ENCODE peak calls at places on chromosomes 12 and 14, in four cellular contexts. J, T, S and H are unnamed samples.

GRCh38 chr12:111429760-111430417 is 24.2 kb downstream of the SH2B3 start:
- DNase-seq in S (no peak), T (peak; percentile 61), J (peak; percentile 72), H (no peak)

GRCh38 chr14:94366146-94366887 is 22.1 kb downstream of the SERPINA1 start:
- DNase-seq in T (no peak), S (no peak), J (peak; percentile 34), H (peak; percentile 46)

GRCh38 chr12:76144253-76144564 is 59.7 kb upstream of the NAP1L1 start:
- DNase-seq in T (peak; percentile 76), J (no peak), S (no peak), H (no peak)

GRCh38 chr12:132986885-132987225 is 688 bp downstream of the ZNF26 start:
- DNase-seq in J (no peak), T (no peak), S (no peak), H (no peak)

GRCh38 chr14:80798878-80799277 is 142.7 kb downstream of the CEP128 start:
- DNase-seq in J (no peak), S (no peak), T (no peak), H (no peak)

GRCh38 chr12:115213538-115213961 is 529.6 kb upstream of the TBX3 start:
- DNase-seq in S (no peak), J (no peak), T (no peak), H (no peak)

GRCh38 chr14:44763356-44763755 is 198.4 kb downstream of the KLHL28 start:
- DNase-seq in T (no peak), S (no peak), J (no peak), H (no peak)

GRCh38 chr14:73237219-73237785 is at the start of gene PAPLN:
- DNase-seq in S (peak; percentile 51), T (no peak), J (no peak), H (peak; percentile 80)

GRCh38 chr12:53208877-53209463 is 1.9 kb upstream of the ITGB7 start:
- DNase-seq in T (no peak), S (no peak), J (no peak), H (no peak)

GRCh38 chr12:77808534-77808933 is 22.2 kb upstream of the NAV3 start:
- DNase-seq in J (no peak), S (no peak), T (no peak), H (peak; percentile 35)

GRCh38 chr12:120536064-120536791 is 2.1 kb downstream of the RNF10 start:
- DNase-seq in S (no peak), T (peak; percentile 39), J (no peak), H (peak; percentile 17)

GRCh38 chr14:64937176-64937820 is 5.2 kb downstream of the GPX2 start:
- DNase-seq in T (no peak), J (no peak), S (peak; percentile 35), H (no peak)

GRCh38 chr14:20434701-20435453 is 1.1 kb downstream of the KLHL33 start:
- DNase-seq in T (peak; percentile 54), S (peak; percentile 73), J (no peak), H (peak; percentile 80)

GRCh38 chr14:89141862-89142261 is 275.2 kb downstream of the FOXN3 start:
- DNase-seq in J (no peak), T (no peak), S (no peak), H (no peak)

GRCh38 chr12:53383258-53383657 is 3.3 kb downstream of the SP1 start:
- DNase-seq in T (no peak), J (no peak), S (no peak), H (no peak)

GRCh38 chr12:104136577-104136976 is 1.4 kb downstream of the NFYB start:
- DNase-seq in T (peak; percentile 35), S (no peak), J (no peak), H (no peak)

GRCh38 chr12:120119395-120119973 is 2.9 kb upstream of the RAB35 start:
- DNase-seq in S (no peak), J (no peak), T (no peak), H (no peak)

GRCh38 chr12:47990351-47991105 is 13.7 kb downstream of the COL2A1 start:
- DNase-seq in T (no peak), J (peak; percentile 8), S (no peak), H (peak; percentile 40)

GRCh38 chr12:193282-193681 is 20.7 kb downstream of the SLC6A12 start:
- DNase-seq in S (no peak), T (no peak), J (no peak), H (no peak)

GRCh38 chr14:63692309-63693020 is 35.4 kb downstream of the SGPP1 start:
- DNase-seq in S (no peak), J (no peak), T (no peak), H (no peak)

GRCh38 chr12:119990382-119990874 is 1.4 kb downstream of the BICDL1 start:
- DNase-seq in S (no peak), J (no peak), T (no peak), H (no peak)

GRCh38 chr12:51976376-51977160 is 25.1 kb downstream of the ACVR1B start:
- DNase-seq in S (no peak), T (peak; percentile 65), J (peak; percentile 73), H (no peak)

GRCh38 chr12:91704446-91704845 is 441.2 kb downstream of the BTG1 start:
- DNase-seq in S (no peak), J (no peak), T (peak; percentile 67), H (no peak)

GRCh38 chr12:120841525-120841924 is 62.6 kb downstream of the SPPL3 start:
- DNase-seq in J (no peak), T (peak; percentile 33), S (no peak), H (no peak)

GRCh38 chr12:109881752-109882151 is 1.4 kb upstream of the GLTP start:
- DNase-seq in J (no peak), T (no peak), S (no peak), H (no peak)

GRCh38 chr12:109879332-109880048 is 851 bp downstream of the GLTP start:
- DNase-seq in J (no peak), T (peak; percentile 33), S (no peak), H (no peak)

GRCh38 chr12:109878749-109879148 is 1.6 kb downstream of the GLTP start:
- DNase-seq in T (no peak), J (no peak), S (no peak), H (no peak)

GRCh38 chr12:109880938-109881337 is 597 bp upstream of the GLTP start:
- DNase-seq in J (no peak), S (no peak), T (peak; percentile 14), H (no peak)

GRCh38 chr12:109880049-109880931 is at the start of gene GLTP:
- DNase-seq in T (peak; percentile 80), S (peak; percentile 70), J (peak; percentile 84), H (peak; percentile 89)
- TF ChIP-seq POLR2A in T (peak; percentile 77), S (peak; percentile 33), J (no peak), H (no peak)

GRCh38 chr12:113152835-113153814 is 3.6 kb downstream of the CFAP73 start:
- DNase-seq in S (no peak), T (peak; percentile 63), J (no peak), H (no peak)
- H3K27ac ChIP-seq in S (no peak overlapping the region), T (no peak overlapping the region), J (peak overlapping the region; percentile 21), H (no peak overlapping the region)

DNA sequence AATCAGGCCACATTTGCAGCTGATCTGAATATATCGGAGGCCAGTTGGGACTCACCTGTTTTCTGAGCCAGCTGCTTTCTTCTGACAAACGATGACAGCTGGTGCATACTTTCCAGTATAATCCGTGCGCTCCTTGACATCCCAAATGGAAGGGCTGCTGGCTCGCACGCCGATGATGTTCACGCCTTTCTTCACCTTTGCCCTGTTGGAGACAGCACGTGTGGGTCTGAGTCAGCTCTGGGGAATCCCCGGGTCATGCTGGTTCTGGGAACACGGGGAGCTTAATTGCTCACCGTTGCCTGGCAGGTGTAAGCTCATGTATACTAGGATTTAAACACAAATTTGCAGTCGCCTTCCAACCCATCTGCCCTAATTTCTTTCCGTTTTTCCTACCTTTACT is 372.8 kb downstream of the TMEM132D start:
- DNase-seq in S (no peak), T (no peak), J (no peak), H (no peak)
- TF ChIP-seq POLR2A in S (no peak), T (no peak), J (no peak), H (no peak)

GRCh38 chr12:110246690-110247339 is 34.2 kb upstream of the ATP2A2 start:
- DNase-seq in J (no peak), S (no peak), T (no peak), H (no peak)

GRCh38 chr12:110244372-110244771 is 36.7 kb upstream of the ATP2A2 start:
- DNase-seq in S (no peak), T (no peak), J (no peak), H (no peak)

GRCh38 chr12:110243227-110243626 is 37.8 kb upstream of the ATP2A2 start:
- DNase-seq in T (no peak), J (no peak), S (no peak), H (no peak)

GRCh38 chr12:110245278-110245868 is 35.7 kb upstream of the ATP2A2 start:
- DNase-seq in J (no peak), T (peak; percentile 20), S (no peak), H (no peak)

DNA sequence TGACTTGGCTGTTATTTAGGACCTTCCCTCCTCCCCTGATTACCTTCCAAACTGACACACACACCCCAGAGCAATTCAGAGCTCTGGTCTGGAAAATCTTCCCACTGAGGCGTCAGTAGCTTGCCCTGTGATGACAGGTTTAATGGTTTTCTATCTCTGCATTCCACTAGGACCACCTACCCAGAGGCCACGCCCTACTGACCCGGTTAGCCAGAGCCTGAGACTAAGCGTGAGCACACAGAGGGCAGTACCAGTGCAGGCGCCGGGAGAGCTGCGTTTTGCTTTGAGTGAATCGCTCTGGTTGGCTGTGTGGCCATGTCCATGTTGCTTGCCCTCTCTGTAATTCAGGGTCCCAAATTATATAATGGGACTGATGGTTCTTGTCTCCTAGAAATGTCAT is 36.2 kb upstream of the ATP2A2 start:
- DNase-seq in T (no peak), S (no peak), J (no peak), H (no peak)
- H3K27ac ChIP-seq in T (no peak overlapping the region), S (no peak overlapping the region), J (no peak overlapping the region), H (no peak overlapping the region)

DNA sequence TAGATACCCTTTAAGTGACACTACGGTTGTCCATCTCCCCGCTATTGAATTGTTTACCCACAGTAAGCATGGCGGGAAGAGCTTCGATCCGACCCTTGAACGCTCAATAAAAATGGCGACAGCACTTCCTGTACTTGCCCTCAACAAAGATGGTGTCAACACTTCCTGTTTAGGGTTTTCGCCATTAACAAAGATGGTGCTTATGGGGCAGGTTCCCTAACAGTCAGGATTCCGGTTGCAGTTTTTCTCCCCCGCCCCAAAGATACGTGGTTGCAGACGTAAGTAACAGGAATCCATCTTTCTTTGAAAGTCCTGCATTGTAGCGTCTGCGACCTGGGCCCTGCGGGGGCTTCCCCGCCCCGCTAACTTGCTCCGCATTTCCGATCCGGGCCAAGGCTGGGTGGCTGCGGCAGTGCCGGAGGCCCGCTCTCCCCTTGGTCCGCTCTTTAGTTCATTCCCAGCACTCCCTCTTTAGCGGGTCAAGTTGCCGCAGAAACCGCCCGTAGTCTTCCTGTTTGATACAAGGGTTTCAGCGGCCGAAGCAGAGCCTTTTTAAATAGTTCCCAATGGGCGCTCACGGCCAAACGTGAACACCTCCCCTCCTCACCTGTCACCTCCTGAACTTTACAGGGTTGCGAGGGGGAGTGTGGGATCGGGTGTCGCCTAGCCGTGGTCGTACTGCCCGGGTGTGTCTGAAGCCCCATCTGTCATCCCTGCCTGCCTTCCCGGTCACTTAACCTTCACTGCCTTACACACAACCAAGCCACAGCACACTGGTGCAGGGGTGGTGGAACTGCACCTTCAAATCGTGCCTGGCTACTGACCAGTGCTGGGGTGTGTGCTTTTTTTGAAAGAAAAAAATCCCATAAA is at the start of gene CRADD:
- DNase-seq in J (peak; percentile 85), T (peak; percentile 97), S (peak; percentile 93), H (peak; percentile 92)
- TF ChIP-seq POLR2A in J (peak; percentile 63), T (peak; percentile 73), S (peak; percentile 76), H (peak; percentile 51)